ENCODE peak calls at places on chromosome 1, in eight cellular contexts. One of them, this sample, is unnamed.

GRCh38 chr1:54110991-54111390 is 41.8 kb downstream of the CDCP2 start:
- DNase-seq in H1: no peak
- DNase-seq in GM12878: no peak
- DNase-seq in A549: no peak
- DNase-seq in SK-N-SH: no peak
- DNase-seq in K562: no peak
- DNase-seq in HepG2: no peak
- DNase-seq in endothelial cell of umbilical vein: no peak
- DNase-seq in this sample: no peak

GRCh38 chr1:76285578-76286135 is 211.1 kb downstream of the ST6GALNAC3 start:
- DNase-seq in SK-N-SH: peak; percentile 51
- DNase-seq in HepG2: no peak
- DNase-seq in A549: no peak
- DNase-seq in H1: no peak
- DNase-seq in endothelial cell of umbilical vein: no peak
- DNase-seq in K562: no peak
- DNase-seq in GM12878: no peak
- DNase-seq in this sample: no peak

GRCh38 chr1:15680131-15680530 is 4.0 kb upstream of the PLEKHM2 start:
- DNase-seq in endothelial cell of umbilical vein: no peak
- DNase-seq in SK-N-SH: no peak
- DNase-seq in HepG2: no peak
- DNase-seq in A549: no peak
- DNase-seq in GM12878: no peak
- DNase-seq in K562: no peak
- DNase-seq in H1: no peak
- DNase-seq in this sample: no peak

GRCh38 chr1:18529714-18530113 is 49.0 kb downstream of the KLHDC7A start:
- DNase-seq in SK-N-SH: no peak
- DNase-seq in K562: no peak
- DNase-seq in H1: no peak
- DNase-seq in GM12878: no peak
- DNase-seq in A549: no peak
- DNase-seq in endothelial cell of umbilical vein: no peak
- DNase-seq in HepG2: no peak
- DNase-seq in this sample: no peak

GRCh38 chr1:201421041-201421440 is 489 bp downstream of the TNNI1 start:
- DNase-seq in GM12878: no peak
- DNase-seq in HepG2: no peak
- DNase-seq in K562: no peak
- DNase-seq in endothelial cell of umbilical vein: no peak
- DNase-seq in H1: no peak
- DNase-seq in A549: no peak
- DNase-seq in SK-N-SH: no peak
- DNase-seq in this sample: no peak

GRCh38 chr1:109788695-109789521 is 25.2 kb upstream of the EPS8L3 start:
- DNase-seq in HepG2: peak; percentile 44
- DNase-seq in H1: no peak
- DNase-seq in A549: peak; percentile 65
- DNase-seq in GM12878: no peak
- DNase-seq in SK-N-SH: peak; percentile 66
- DNase-seq in K562: peak; percentile 72
- DNase-seq in endothelial cell of umbilical vein: no peak
- DNase-seq in this sample: peak; percentile 21

GRCh38 chr1:200384818-200385390 is 24.9 kb downstream of the ZNF281 start:
- DNase-seq in GM12878: no peak
- DNase-seq in K562: no peak
- DNase-seq in SK-N-SH: no peak
- DNase-seq in H1: no peak
- DNase-seq in endothelial cell of umbilical vein: no peak
- DNase-seq in HepG2: no peak
- DNase-seq in A549: no peak
- DNase-seq in this sample: no peak

GRCh38 chr1:1873186-1873585 is 17.7 kb downstream of the GNB1 start:
- DNase-seq in H1: no peak
- DNase-seq in HepG2: no peak
- DNase-seq in K562: no peak
- DNase-seq in SK-N-SH: no peak
- DNase-seq in A549: no peak
- DNase-seq in endothelial cell of umbilical vein: no peak
- DNase-seq in GM12878: no peak
- DNase-seq in this sample: no peak

GRCh38 chr1:98172578-98172977 is 251.7 kb upstream of the DPYD start:
- DNase-seq in SK-N-SH: no peak
- DNase-seq in K562: no peak
- DNase-seq in endothelial cell of umbilical vein: no peak
- DNase-seq in HepG2: no peak
- DNase-seq in GM12878: no peak
- DNase-seq in A549: no peak
- DNase-seq in H1: no peak
- DNase-seq in this sample: no peak

GRCh38 chr1:167482184-167482583 is 36.1 kb downstream of the CD247 start:
- DNase-seq in SK-N-SH: no peak
- DNase-seq in HepG2: no peak
- DNase-seq in K562: no peak
- DNase-seq in H1: no peak
- DNase-seq in A549: no peak
- DNase-seq in endothelial cell of umbilical vein: no peak
- DNase-seq in GM12878: no peak
- DNase-seq in this sample: no peak

GRCh38 chr1:27574001-27574781 is 29.8 kb downstream of the AHDC1 start:
- DNase-seq in H1: no peak
- DNase-seq in HepG2: peak; percentile 86
- DNase-seq in A549: no peak
- DNase-seq in SK-N-SH: no peak
- DNase-seq in endothelial cell of umbilical vein: no peak
- DNase-seq in K562: no peak
- DNase-seq in GM12878: no peak
- DNase-seq in this sample: no peak

GRCh38 chr1:39406533-39407478 is 84.6 kb upstream of the BMP8A start:
- DNase-seq in A549: no peak
- DNase-seq in HepG2: peak; percentile 21
- DNase-seq in K562: no peak
- DNase-seq in endothelial cell of umbilical vein: peak; percentile 37
- DNase-seq in GM12878: no peak
- DNase-seq in SK-N-SH: no peak
- DNase-seq in H1: no peak
- DNase-seq in this sample: no peak

GRCh38 chr1:53061123-53061858 is 722 bp upstream of the PODN start:
- DNase-seq in A549: no peak
- DNase-seq in GM12878: no peak
- DNase-seq in H1: no peak
- DNase-seq in K562: no peak
- DNase-seq in endothelial cell of umbilical vein: no peak
- DNase-seq in HepG2: no peak
- DNase-seq in SK-N-SH: no peak
- DNase-seq in this sample: no peak

GRCh38 chr1:187037973-187038553 is 209.3 kb downstream of the PLA2G4A start:
- DNase-seq in HepG2: no peak
- DNase-seq in SK-N-SH: no peak
- DNase-seq in GM12878: no peak
- DNase-seq in K562: no peak
- DNase-seq in A549: no peak
- DNase-seq in H1: no peak
- DNase-seq in endothelial cell of umbilical vein: no peak
- DNase-seq in this sample: no peak

GRCh38 chr1:41589395-41589794 is 104.9 kb upstream of the EDN2 start:
- DNase-seq in GM12878: no peak
- DNase-seq in SK-N-SH: no peak
- DNase-seq in K562: no peak
- DNase-seq in endothelial cell of umbilical vein: no peak
- DNase-seq in H1: no peak
- DNase-seq in HepG2: no peak
- DNase-seq in A549: no peak
- DNase-seq in this sample: no peak

GRCh38 chr1:17919525-17920439 is 164.6 kb downstream of the ACTL8 start:
- DNase-seq in A549: peak; percentile 48
- DNase-seq in GM12878: no peak
- DNase-seq in HepG2: no peak
- DNase-seq in SK-N-SH: peak; percentile 78
- DNase-seq in H1: peak; percentile 21
- DNase-seq in K562: peak; percentile 52
- DNase-seq in endothelial cell of umbilical vein: no peak
- DNase-seq in this sample: peak; percentile 19

GRCh38 chr1:66207484-66207883 is 326.5 kb upstream of the SGIP1 start:
- DNase-seq in SK-N-SH: no peak
- DNase-seq in HepG2: no peak
- DNase-seq in endothelial cell of umbilical vein: peak; percentile 15
- DNase-seq in K562: no peak
- DNase-seq in A549: peak; percentile 47
- DNase-seq in H1: no peak
- DNase-seq in GM12878: no peak
- DNase-seq in this sample: no peak

GRCh38 chr1:47995306-47996050 is 1.7 kb downstream of the TRABD2B start:
- DNase-seq in endothelial cell of umbilical vein: no peak
- DNase-seq in K562: no peak
- DNase-seq in SK-N-SH: no peak
- DNase-seq in GM12878: no peak
- DNase-seq in H1: no peak
- DNase-seq in HepG2: no peak
- DNase-seq in A549: no peak
- DNase-seq in this sample: no peak

GRCh38 chr1:117565745-117566455 is 39.9 kb upstream of the TENT5C start:
- DNase-seq in endothelial cell of umbilical vein: no peak
- DNase-seq in HepG2: no peak
- DNase-seq in K562: no peak
- DNase-seq in H1: no peak
- DNase-seq in GM12878: no peak
- DNase-seq in A549: no peak
- DNase-seq in SK-N-SH: peak; percentile 21
- DNase-seq in this sample: no peak

GRCh38 chr1:160742428-160743127 is 3.5 kb downstream of the SLAMF7 start:
- DNase-seq in SK-N-SH: no peak
- DNase-seq in H1: no peak
- DNase-seq in A549: no peak
- DNase-seq in endothelial cell of umbilical vein: no peak
- DNase-seq in K562: no peak
- DNase-seq in HepG2: no peak
- DNase-seq in GM12878: no peak
- DNase-seq in this sample: no peak

GRCh38 chr1:35278886-35279554 is 10.5 kb downstream of the ZMYM4 start:
- DNase-seq in K562: peak; percentile 75
- DNase-seq in GM12878: no peak
- DNase-seq in A549: no peak
- DNase-seq in endothelial cell of umbilical vein: no peak
- DNase-seq in H1: no peak
- DNase-seq in SK-N-SH: no peak
- DNase-seq in HepG2: no peak
- DNase-seq in this sample: no peak

GRCh38 chr1:199040499-199040898 is 401.7 kb downstream of the PTPRC start:
- DNase-seq in HepG2: no peak
- DNase-seq in GM12878: no peak
- DNase-seq in SK-N-SH: no peak
- DNase-seq in A549: no peak
- DNase-seq in H1: no peak
- DNase-seq in K562: no peak
- DNase-seq in endothelial cell of umbilical vein: no peak
- DNase-seq in this sample: no peak

GRCh38 chr1:213519098-213519497 is 468.1 kb downstream of the RPS6KC1 start:
- DNase-seq in A549: no peak
- DNase-seq in H1: no peak
- DNase-seq in SK-N-SH: peak; percentile 38
- DNase-seq in GM12878: no peak
- DNase-seq in HepG2: peak; percentile 40
- DNase-seq in endothelial cell of umbilical vein: no peak
- DNase-seq in K562: no peak
- DNase-seq in this sample: no peak

GRCh38 chr1:96865731-96866684 is 144.4 kb downstream of the PTBP2 start:
- DNase-seq in HepG2: no peak
- DNase-seq in SK-N-SH: no peak
- DNase-seq in A549: peak; percentile 60
- DNase-seq in GM12878: no peak
- DNase-seq in K562: no peak
- DNase-seq in endothelial cell of umbilical vein: peak; percentile 81
- DNase-seq in H1: no peak
- DNase-seq in this sample: no peak
- TF ChIP-seq MAX in HepG2: no peak
- TF ChIP-seq MAX in SK-N-SH: no peak
- TF ChIP-seq MAX in A549: no peak
- TF ChIP-seq MAX in GM12878: no peak
- TF ChIP-seq MAX in K562: no peak
- TF ChIP-seq MAX in endothelial cell of umbilical vein: no peak
- TF ChIP-seq MAX in H1: no peak
- TF ChIP-seq MAX in this sample: no peak

GRCh38 chr1:9589719-9590157 is 1.0 kb downstream of the TMEM201 start:
- DNase-seq in GM12878: no peak
- DNase-seq in endothelial cell of umbilical vein: no peak
- DNase-seq in A549: peak; percentile 30
- DNase-seq in HepG2: no peak
- DNase-seq in SK-N-SH: no peak
- DNase-seq in H1: no peak
- DNase-seq in K562: no peak
- DNase-seq in this sample: no peak
- H3K4me1 ChIP-seq in GM12878: peaks cover 28% of the 10 kb centered on the region
- H3K4me1 ChIP-seq in endothelial cell of umbilical vein: peaks cover 21% of the 10 kb centered on the region
- H3K4me1 ChIP-seq in A549: peaks cover 9% of the 10 kb centered on the region
- H3K4me1 ChIP-seq in HepG2: peaks cover 56% of the 10 kb centered on the region
- H3K4me1 ChIP-seq in SK-N-SH: peaks cover 26% of the 10 kb centered on the region
- H3K4me1 ChIP-seq in H1: peaks cover 40% of the 10 kb centered on the region
- H3K4me1 ChIP-seq in K562: peaks cover 35% of the 10 kb centered on the region
- H3K4me1 ChIP-seq in this sample: peaks cover 13% of the 10 kb centered on the region

GRCh38 chr1:224914292-224914900 is 15.1 kb upstream of the DNAH14 start:
- DNase-seq in H1: no peak
- DNase-seq in K562: no peak
- DNase-seq in endothelial cell of umbilical vein: no peak
- DNase-seq in HepG2: no peak
- DNase-seq in A549: no peak
- DNase-seq in GM12878: no peak
- DNase-seq in SK-N-SH: no peak
- DNase-seq in this sample: no peak

GRCh38 chr1:224906340-224906739 is 23.1 kb upstream of the DNAH14 start:
- DNase-seq in HepG2: no peak
- DNase-seq in K562: no peak
- DNase-seq in endothelial cell of umbilical vein: no peak
- DNase-seq in H1: no peak
- DNase-seq in A549: no peak
- DNase-seq in GM12878: no peak
- DNase-seq in SK-N-SH: no peak
- DNase-seq in this sample: no peak

GRCh38 chr1:224911217-224911616 is 18.3 kb upstream of the DNAH14 start:
- DNase-seq in K562: no peak
- DNase-seq in A549: no peak
- DNase-seq in GM12878: no peak
- DNase-seq in HepG2: no peak
- DNase-seq in endothelial cell of umbilical vein: no peak
- DNase-seq in H1: no peak
- DNase-seq in SK-N-SH: no peak
- DNase-seq in this sample: no peak
- TF ChIP-seq MAX in K562: no peak
- TF ChIP-seq MAX in A549: no peak
- TF ChIP-seq MAX in GM12878: no peak
- TF ChIP-seq MAX in HepG2: no peak
- TF ChIP-seq MAX in endothelial cell of umbilical vein: no peak
- TF ChIP-seq MAX in H1: no peak
- TF ChIP-seq MAX in SK-N-SH: no peak
- TF ChIP-seq MAX in this sample: no peak

GRCh38 chr1:178126261-178126660 is 32.4 kb downstream of the RASAL2 start:
- DNase-seq in GM12878: no peak
- DNase-seq in H1: no peak
- DNase-seq in SK-N-SH: no peak
- DNase-seq in endothelial cell of umbilical vein: no peak
- DNase-seq in K562: no peak
- DNase-seq in A549: peak; percentile 15
- DNase-seq in HepG2: peak; percentile 8
- DNase-seq in this sample: no peak
- H3K4me1 ChIP-seq in GM12878: no peaks in the 10 kb centered on the region
- H3K4me1 ChIP-seq in H1: peaks cover 3% of the 10 kb centered on the region
- H3K4me1 ChIP-seq in SK-N-SH: peaks cover 16% of the 10 kb centered on the region
- H3K4me1 ChIP-seq in endothelial cell of umbilical vein: peaks cover 10% of the 10 kb centered on the region
- H3K4me1 ChIP-seq in K562: no peaks in the 10 kb centered on the region
- H3K4me1 ChIP-seq in A549: peaks cover 50% of the 10 kb centered on the region
- H3K4me1 ChIP-seq in HepG2: peaks cover 35% of the 10 kb centered on the region
- H3K4me1 ChIP-seq in this sample: peaks cover 21% of the 10 kb centered on the region